ENCODE peak calls at places on chromosomes 16 and 17, in five cellular contexts. One of them, this sample, is unnamed.

GRCh38 chr17:64778367-64779290 is 116.5 kb upstream of the SMURF2 start:
- DNase-seq in CD8-positive, alpha-beta T cell: peak
- DNase-seq in iris pigment epithelial cell: no peak
- DNase-seq in cardiac muscle cell: peak
- DNase-seq in body of pancreas: peak
- DNase-seq in this sample: peak

GRCh38 chr17:27430882-27431491 is 25.3 kb upstream of the KSR1 start:
- DNase-seq in body of pancreas: peak
- DNase-seq in iris pigment epithelial cell: peak
- DNase-seq in cardiac muscle cell: peak
- DNase-seq in CD8-positive, alpha-beta T cell: no peak
- DNase-seq in this sample: peak

GRCh38 chr17:79944251-79944812 is 91.3 kb downstream of the TBC1D16 start:
- DNase-seq in cardiac muscle cell: no peak
- DNase-seq in iris pigment epithelial cell: no peak
- DNase-seq in body of pancreas: no peak
- DNase-seq in CD8-positive, alpha-beta T cell: no peak
- DNase-seq in this sample: no peak

GRCh38 chr16:52912565-52913173 is 140.0 kb downstream of the CHD9NB start:
- DNase-seq in CD8-positive, alpha-beta T cell: no peak
- DNase-seq in iris pigment epithelial cell: peak
- DNase-seq in cardiac muscle cell: peak
- DNase-seq in body of pancreas: peak
- DNase-seq in this sample: peak

GRCh38 chr17:28956112-28956511 is 4.8 kb upstream of the PHF12 start:
- DNase-seq in body of pancreas: no peak
- DNase-seq in cardiac muscle cell: no peak
- DNase-seq in iris pigment epithelial cell: no peak
- DNase-seq in CD8-positive, alpha-beta T cell: no peak
- DNase-seq in this sample: no peak

GRCh38 chr17:19464033-19465026 is 53.3 kb downstream of the RNF112 start:
- DNase-seq in cardiac muscle cell: no peak
- DNase-seq in body of pancreas: no peak
- DNase-seq in iris pigment epithelial cell: no peak
- DNase-seq in CD8-positive, alpha-beta T cell: no peak
- DNase-seq in this sample: no peak

GRCh38 chr17:41588126-41588810 is 1.6 kb upstream of the KRT14 start:
- DNase-seq in iris pigment epithelial cell: no peak
- DNase-seq in CD8-positive, alpha-beta T cell: no peak
- DNase-seq in cardiac muscle cell: no peak
- DNase-seq in body of pancreas: no peak
- DNase-seq in this sample: no peak

GRCh38 chr16:63684702-63685101 is 1437.2 kb downstream of the CDH11 start:
- DNase-seq in body of pancreas: no peak
- DNase-seq in iris pigment epithelial cell: no peak
- DNase-seq in CD8-positive, alpha-beta T cell: no peak
- DNase-seq in cardiac muscle cell: peak
- DNase-seq in this sample: no peak

GRCh38 chr17:64262422-64263260 is at the start of gene TEX2:
- DNase-seq in iris pigment epithelial cell: peak
- DNase-seq in cardiac muscle cell: peak
- DNase-seq in CD8-positive, alpha-beta T cell: peak
- DNase-seq in body of pancreas: peak
- DNase-seq in this sample: peak

GRCh38 chr17:66636111-66636510 is 198.8 kb upstream of the CACNG5 start:
- DNase-seq in iris pigment epithelial cell: peak
- DNase-seq in CD8-positive, alpha-beta T cell: no peak
- DNase-seq in cardiac muscle cell: no peak
- DNase-seq in body of pancreas: no peak
- DNase-seq in this sample: no peak

GRCh38 chr17:56808503-56808902 is 25.2 kb downstream of the C17orf67 start:
- DNase-seq in iris pigment epithelial cell: no peak
- DNase-seq in cardiac muscle cell: no peak
- DNase-seq in body of pancreas: no peak
- DNase-seq in CD8-positive, alpha-beta T cell: no peak
- DNase-seq in this sample: no peak

GRCh38 chr17:55704412-55704811 is 18.3 kb downstream of the TMEM100 start:
- DNase-seq in CD8-positive, alpha-beta T cell: no peak
- DNase-seq in iris pigment epithelial cell: peak
- DNase-seq in cardiac muscle cell: no peak
- DNase-seq in body of pancreas: no peak
- DNase-seq in this sample: no peak

GRCh38 chr17:31413081-31413799 is 21.8 kb downstream of the RAB11FIP4 start:
- DNase-seq in CD8-positive, alpha-beta T cell: no peak
- DNase-seq in iris pigment epithelial cell: no peak
- DNase-seq in cardiac muscle cell: no peak
- DNase-seq in body of pancreas: no peak
- DNase-seq in this sample: no peak

GRCh38 chr17:3923466-3924190 is 7.4 kb upstream of the P2RX1 start:
- DNase-seq in cardiac muscle cell: no peak
- DNase-seq in CD8-positive, alpha-beta T cell: no peak
- DNase-seq in body of pancreas: no peak
- DNase-seq in iris pigment epithelial cell: no peak
- DNase-seq in this sample: no peak